ENCODE peak calls at places on chromosomes 3 and 15, in nine cellular contexts. One of them, this sample, is unnamed. For H3K4me1, the result is how much of the 10 kb centered on the place peaks cover.

GRCh38 chr15:31360843-31361763 is 34.5 kb downstream of the KLF13 start:
- DNase-seq in psoas muscle: peak
- DNase-seq in A673: no peak
- DNase-seq in heart left ventricle: no peak
- DNase-seq in endothelial cell of umbilical vein: no peak
- DNase-seq in CD4-positive, alpha-beta memory T cell: peak
- DNase-seq in right cardiac atrium: peak
- DNase-seq in sigmoid colon: no peak
- DNase-seq in adrenal gland: peak
- DNase-seq in this sample: no peak

GRCh38 chr3:121757087-121757811 is 7.7 kb upstream of the GOLGB1 start:
- DNase-seq in psoas muscle: no peak
- DNase-seq in A673: peak
- DNase-seq in heart left ventricle: no peak
- DNase-seq in endothelial cell of umbilical vein: no peak
- DNase-seq in CD4-positive, alpha-beta memory T cell: no peak
- DNase-seq in right cardiac atrium: peak
- DNase-seq in sigmoid colon: no peak
- DNase-seq in adrenal gland: peak
- DNase-seq in this sample: peak

GRCh38 chr3:71728632-71729342 is 3.6 kb upstream of the EIF4E3 start:
- DNase-seq in psoas muscle: no peak
- DNase-seq in A673: peak
- DNase-seq in heart left ventricle: no peak
- DNase-seq in endothelial cell of umbilical vein: no peak
- DNase-seq in CD4-positive, alpha-beta memory T cell: no peak
- DNase-seq in right cardiac atrium: no peak
- DNase-seq in sigmoid colon: no peak
- DNase-seq in adrenal gland: no peak
- DNase-seq in this sample: no peak

GRCh38 chr15:68612979-68613740 is 34.4 kb downstream of the CORO2B start:
- DNase-seq in psoas muscle: no peak
- DNase-seq in A673: no peak
- DNase-seq in heart left ventricle: no peak
- DNase-seq in endothelial cell of umbilical vein: no peak
- DNase-seq in CD4-positive, alpha-beta memory T cell: no peak
- DNase-seq in right cardiac atrium: no peak
- DNase-seq in sigmoid colon: no peak
- DNase-seq in adrenal gland: no peak
- DNase-seq in this sample: peak

GRCh38 chr3:36904641-36905040 is 40.2 kb downstream of the TRANK1 start:
- DNase-seq in psoas muscle: no peak
- DNase-seq in A673: no peak
- DNase-seq in heart left ventricle: peak
- DNase-seq in endothelial cell of umbilical vein: no peak
- DNase-seq in CD4-positive, alpha-beta memory T cell: no peak
- DNase-seq in right cardiac atrium: peak
- DNase-seq in sigmoid colon: no peak
- DNase-seq in adrenal gland: peak
- DNase-seq in this sample: peak

GRCh38 chr3:81716870-81717509 is 44.5 kb downstream of the GBE1 start:
- DNase-seq in psoas muscle: no peak
- DNase-seq in A673: no peak
- DNase-seq in heart left ventricle: peak
- DNase-seq in endothelial cell of umbilical vein: no peak
- DNase-seq in CD4-positive, alpha-beta memory T cell: no peak
- DNase-seq in right cardiac atrium: no peak
- DNase-seq in sigmoid colon: no peak
- DNase-seq in adrenal gland: peak
- DNase-seq in this sample: peak

GRCh38 chr15:67175643-67176071 is 78.8 kb downstream of the AAGAB start:
- DNase-seq in psoas muscle: peak
- DNase-seq in A673: peak
- DNase-seq in heart left ventricle: no peak
- DNase-seq in endothelial cell of umbilical vein: peak
- DNase-seq in CD4-positive, alpha-beta memory T cell: no peak
- DNase-seq in right cardiac atrium: peak
- DNase-seq in sigmoid colon: peak
- DNase-seq in adrenal gland: peak
- DNase-seq in this sample: peak

GRCh38 chr3:134463676-134464611 is 21.8 kb downstream of the ANAPC13 start:
- DNase-seq in psoas muscle: peak
- DNase-seq in A673: peak
- DNase-seq in heart left ventricle: peak
- DNase-seq in endothelial cell of umbilical vein: no peak
- DNase-seq in CD4-positive, alpha-beta memory T cell: no peak
- DNase-seq in right cardiac atrium: peak
- DNase-seq in sigmoid colon: peak
- DNase-seq in adrenal gland: peak
- DNase-seq in this sample: peak

GRCh38 chr3:24154003-24154695 is 209.1 kb downstream of the NR1D2 start:
- DNase-seq in psoas muscle: no peak
- DNase-seq in A673: no peak
- DNase-seq in heart left ventricle: no peak
- DNase-seq in endothelial cell of umbilical vein: no peak
- DNase-seq in CD4-positive, alpha-beta memory T cell: no peak
- DNase-seq in right cardiac atrium: no peak
- DNase-seq in sigmoid colon: no peak
- DNase-seq in adrenal gland: no peak
- DNase-seq in this sample: no peak

GRCh38 chr3:127221062-127222035 is 28.4 kb downstream of the PRR23E start:
- DNase-seq in psoas muscle: no peak
- DNase-seq in A673: no peak
- DNase-seq in heart left ventricle: no peak
- DNase-seq in endothelial cell of umbilical vein: no peak
- DNase-seq in CD4-positive, alpha-beta memory T cell: no peak
- DNase-seq in right cardiac atrium: no peak
- DNase-seq in sigmoid colon: no peak
- DNase-seq in adrenal gland: no peak
- DNase-seq in this sample: peak

GRCh38 chr3:12708584-12709192 is 44.8 kb upstream of the RAF1 start:
- DNase-seq in psoas muscle: peak
- DNase-seq in A673: no peak
- DNase-seq in heart left ventricle: peak
- DNase-seq in endothelial cell of umbilical vein: no peak
- DNase-seq in CD4-positive, alpha-beta memory T cell: no peak
- DNase-seq in right cardiac atrium: peak
- DNase-seq in sigmoid colon: no peak
- DNase-seq in adrenal gland: peak
- DNase-seq in this sample: peak

GRCh38 chr3:71066356-71066755 is 517.2 kb downstream of the FOXP1 start:
- DNase-seq in psoas muscle: no peak
- DNase-seq in A673: no peak
- DNase-seq in heart left ventricle: no peak
- DNase-seq in endothelial cell of umbilical vein: peak
- DNase-seq in CD4-positive, alpha-beta memory T cell: peak
- DNase-seq in right cardiac atrium: peak
- DNase-seq in sigmoid colon: no peak
- DNase-seq in adrenal gland: no peak
- DNase-seq in this sample: no peak

GRCh38 chr15:77759896-77760592 is 127.3 kb upstream of the LINGO1 start:
- DNase-seq in psoas muscle: no peak
- DNase-seq in A673: no peak
- DNase-seq in heart left ventricle: no peak
- DNase-seq in endothelial cell of umbilical vein: no peak
- DNase-seq in CD4-positive, alpha-beta memory T cell: no peak
- DNase-seq in right cardiac atrium: no peak
- DNase-seq in sigmoid colon: no peak
- DNase-seq in adrenal gland: no peak
- DNase-seq in this sample: peak

GRCh38 chr3:14472471-14473351 is 67.4 kb downstream of the GRIP2 start:
- DNase-seq in psoas muscle: no peak
- DNase-seq in A673: no peak
- DNase-seq in heart left ventricle: no peak
- DNase-seq in endothelial cell of umbilical vein: peak
- DNase-seq in CD4-positive, alpha-beta memory T cell: no peak
- DNase-seq in right cardiac atrium: peak
- DNase-seq in sigmoid colon: no peak
- DNase-seq in adrenal gland: peak
- DNase-seq in this sample: no peak

GRCh38 chr3:184357248-184358139 is 3.9 kb downstream of the CLCN2 start:
- DNase-seq in psoas muscle: no peak
- DNase-seq in A673: no peak
- DNase-seq in heart left ventricle: no peak
- DNase-seq in endothelial cell of umbilical vein: no peak
- DNase-seq in CD4-positive, alpha-beta memory T cell: no peak
- DNase-seq in right cardiac atrium: peak
- DNase-seq in sigmoid colon: no peak
- DNase-seq in adrenal gland: no peak
- DNase-seq in this sample: no peak

GRCh38 chr3:184353546-184353941 is 7.9 kb downstream of the CLCN2 start:
- DNase-seq in psoas muscle: no peak
- DNase-seq in A673: no peak
- DNase-seq in heart left ventricle: no peak
- DNase-seq in endothelial cell of umbilical vein: no peak
- DNase-seq in CD4-positive, alpha-beta memory T cell: no peak
- DNase-seq in right cardiac atrium: peak
- DNase-seq in sigmoid colon: no peak
- DNase-seq in adrenal gland: no peak
- DNase-seq in this sample: no peak

GRCh38 chr3:184354121-184354728 is 7.2 kb downstream of the CLCN2 start:
- DNase-seq in psoas muscle: no peak
- DNase-seq in A673: peak
- DNase-seq in heart left ventricle: peak
- DNase-seq in endothelial cell of umbilical vein: peak
- DNase-seq in CD4-positive, alpha-beta memory T cell: peak
- DNase-seq in right cardiac atrium: peak
- DNase-seq in sigmoid colon: no peak
- DNase-seq in adrenal gland: peak
- DNase-seq in this sample: peak

GRCh38 chr3:184354740-184355139 is 6.7 kb downstream of the CLCN2 start:
- DNase-seq in psoas muscle: no peak
- DNase-seq in A673: no peak
- DNase-seq in heart left ventricle: no peak
- DNase-seq in endothelial cell of umbilical vein: no peak
- DNase-seq in CD4-positive, alpha-beta memory T cell: no peak
- DNase-seq in right cardiac atrium: peak
- DNase-seq in sigmoid colon: no peak
- DNase-seq in adrenal gland: no peak
- DNase-seq in this sample: no peak

GRCh38 chr3:184355261-184356012 is 6.0 kb downstream of the CLCN2 start:
- DNase-seq in psoas muscle: peak
- DNase-seq in A673: no peak
- DNase-seq in heart left ventricle: no peak
- DNase-seq in endothelial cell of umbilical vein: no peak
- DNase-seq in CD4-positive, alpha-beta memory T cell: no peak
- DNase-seq in right cardiac atrium: peak
- DNase-seq in sigmoid colon: no peak
- DNase-seq in adrenal gland: peak
- DNase-seq in this sample: no peak
- H3K4me3 ChIP-seq in psoas muscle: no peak
- H3K4me3 ChIP-seq in A673: no peak
- H3K4me3 ChIP-seq in heart left ventricle: no peak
- H3K4me3 ChIP-seq in endothelial cell of umbilical vein: no peak
- H3K4me3 ChIP-seq in CD4-positive, alpha-beta memory T cell: no peak
- H3K4me3 ChIP-seq in right cardiac atrium: no peak
- H3K4me3 ChIP-seq in sigmoid colon: no peak
- H3K4me3 ChIP-seq in adrenal gland: no peak
- H3K4me3 ChIP-seq in this sample: no peak

DNA sequence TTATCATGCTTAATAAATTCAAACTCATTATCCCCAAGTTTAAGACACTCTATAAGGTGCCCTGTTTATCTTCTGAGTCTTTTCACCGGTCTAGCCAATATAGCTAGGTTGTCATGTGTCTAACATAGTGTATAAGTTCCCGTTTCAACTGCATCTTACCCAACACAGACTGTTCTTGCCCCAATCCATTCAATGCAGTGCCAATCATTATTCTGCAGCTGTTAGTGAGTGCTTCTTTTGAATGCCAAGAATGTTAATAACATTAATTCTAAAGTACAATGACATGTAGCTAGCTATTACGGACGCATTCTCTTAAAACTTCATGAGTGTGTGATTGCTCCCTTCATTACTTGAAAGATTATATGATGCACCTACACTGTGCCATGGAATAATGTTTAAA is 646.4 kb upstream of the NR2F2 start:
- DNase-seq in psoas muscle: no peak
- DNase-seq in A673: no peak
- DNase-seq in heart left ventricle: no peak
- DNase-seq in endothelial cell of umbilical vein: peak
- DNase-seq in CD4-positive, alpha-beta memory T cell: no peak
- DNase-seq in right cardiac atrium: no peak
- DNase-seq in sigmoid colon: no peak
- DNase-seq in adrenal gland: no peak
- DNase-seq in this sample: no peak
- H3K27ac ChIP-seq in psoas muscle: no peak
- H3K27ac ChIP-seq in A673: no peak
- H3K27ac ChIP-seq in heart left ventricle: no peak
- H3K27ac ChIP-seq in endothelial cell of umbilical vein: peak
- H3K27ac ChIP-seq in CD4-positive, alpha-beta memory T cell: no peak
- H3K27ac ChIP-seq in right cardiac atrium: no peak
- H3K27ac ChIP-seq in sigmoid colon: no peak
- H3K27ac ChIP-seq in adrenal gland: no peak
- H3K27ac ChIP-seq in this sample: no peak

GRCh38 chr15:90401499-90401898 is 13.5 kb downstream of the IQGAP1 start:
- DNase-seq in psoas muscle: no peak
- DNase-seq in A673: no peak
- DNase-seq in heart left ventricle: no peak
- DNase-seq in endothelial cell of umbilical vein: peak
- DNase-seq in CD4-positive, alpha-beta memory T cell: no peak
- DNase-seq in right cardiac atrium: no peak
- DNase-seq in sigmoid colon: no peak
- DNase-seq in adrenal gland: no peak
- DNase-seq in this sample: no peak
- H3K4me1 ChIP-seq in psoas muscle: half or more
- H3K4me1 ChIP-seq in A673: half or more
- H3K4me1 ChIP-seq in heart left ventricle: half or more
- H3K4me1 ChIP-seq in endothelial cell of umbilical vein: half or more
- H3K4me1 ChIP-seq in CD4-positive, alpha-beta memory T cell: half or more
- H3K4me1 ChIP-seq in right cardiac atrium: under half
- H3K4me1 ChIP-seq in sigmoid colon: half or more
- H3K4me1 ChIP-seq in adrenal gland: under half
- H3K4me1 ChIP-seq in this sample: under half

DNA sequence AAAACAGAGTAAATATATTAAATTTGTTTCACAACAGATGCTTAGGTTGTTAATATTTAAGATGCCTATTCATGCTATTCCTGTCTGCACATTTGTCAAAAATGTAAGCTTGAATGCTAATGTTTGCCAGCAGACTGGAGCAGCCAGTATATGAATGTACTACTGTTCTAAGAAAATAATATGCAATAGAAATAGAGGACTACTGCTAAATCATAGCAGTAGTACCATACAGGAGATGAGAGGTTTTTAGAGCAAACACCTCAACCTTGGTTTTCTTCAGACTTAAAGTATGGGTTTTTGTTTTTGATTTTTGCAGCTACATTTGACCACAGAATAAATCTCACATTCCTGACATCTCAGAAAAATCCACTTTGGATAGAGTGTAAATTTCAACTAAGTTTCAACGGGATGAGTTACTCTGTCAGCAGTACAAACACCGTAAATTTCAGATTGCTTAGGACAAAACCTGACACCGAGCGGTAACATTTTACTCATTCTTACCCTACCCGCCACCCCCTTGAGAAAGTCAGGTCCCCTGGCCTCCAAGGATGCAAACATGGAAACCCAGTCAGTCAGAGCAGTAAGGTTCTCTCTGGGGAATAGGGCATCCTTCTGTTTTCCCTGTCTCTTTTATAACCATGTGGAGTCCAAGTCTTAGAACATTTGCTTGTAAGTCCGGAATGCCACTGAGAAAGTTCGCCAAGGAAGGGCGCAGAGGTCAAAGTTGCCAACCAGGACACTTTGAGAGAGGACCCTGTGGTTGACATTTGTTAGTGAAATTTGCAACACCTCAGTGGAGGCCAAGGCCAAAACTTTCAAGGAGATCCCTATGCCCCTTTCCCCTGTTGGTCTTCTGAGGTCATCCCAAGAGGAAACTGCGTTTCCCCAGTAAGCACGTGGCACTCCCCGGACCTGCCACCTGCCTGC is 17.9 kb upstream of the SATB1 start:
- DNase-seq in psoas muscle: no peak
- DNase-seq in A673: no peak
- DNase-seq in heart left ventricle: no peak
- DNase-seq in endothelial cell of umbilical vein: no peak
- DNase-seq in CD4-positive, alpha-beta memory T cell: no peak
- DNase-seq in right cardiac atrium: no peak
- DNase-seq in sigmoid colon: no peak
- DNase-seq in adrenal gland: no peak
- DNase-seq in this sample: no peak
- H3K4me3 ChIP-seq in psoas muscle: peak
- H3K4me3 ChIP-seq in A673: no peak
- H3K4me3 ChIP-seq in heart left ventricle: no peak
- H3K4me3 ChIP-seq in endothelial cell of umbilical vein: no peak
- H3K4me3 ChIP-seq in CD4-positive, alpha-beta memory T cell: peak
- H3K4me3 ChIP-seq in right cardiac atrium: peak
- H3K4me3 ChIP-seq in sigmoid colon: peak
- H3K4me3 ChIP-seq in adrenal gland: no peak
- H3K4me3 ChIP-seq in this sample: peak